ENCODE peak calls at places on chromosomes 4 and X, in five cellular contexts. One of them, this sample, is unnamed.

GRCh38 chr4:19850909-19851308 is 400.8 kb upstream of the SLIT2 start:
- DNase-seq in activated naive CD4-positive, alpha-beta T cell: no peak
- DNase-seq in ELR: peak
- DNase-seq in NCI-H1092 treated with DMSO at 0.1 percent for 48 hours: no peak
- DNase-seq in left cardiac atrium: no peak
- DNase-seq in this sample: no peak

GRCh38 chr4:94436512-94436911 is 15.2 kb upstream of the PDLIM5 start:
- DNase-seq in NCI-H1092 treated with DMSO at 0.1 percent for 48 hours: no peak
- DNase-seq in ELR: no peak
- DNase-seq in activated naive CD4-positive, alpha-beta T cell: no peak
- DNase-seq in left cardiac atrium: no peak
- DNase-seq in this sample: no peak

GRCh38 chrX:25002658-25003015 is 13.1 kb downstream of the ARX start:
- DNase-seq in left cardiac atrium: no peak
- DNase-seq in ELR: no peak
- DNase-seq in NCI-H1092 treated with DMSO at 0.1 percent for 48 hours: no peak
- DNase-seq in activated naive CD4-positive, alpha-beta T cell: no peak
- DNase-seq in this sample: no peak

GRCh38 chr4:27048350-27049100 is 187.9 kb downstream of the STIM2 start:
- DNase-seq in activated naive CD4-positive, alpha-beta T cell: no peak
- DNase-seq in left cardiac atrium: no peak
- DNase-seq in ELR: peak
- DNase-seq in NCI-H1092 treated with DMSO at 0.1 percent for 48 hours: peak
- DNase-seq in this sample: no peak

GRCh38 chr4:45550766-45551366 is 573.0 kb downstream of the GABRG1 start:
- DNase-seq in ELR: no peak
- DNase-seq in left cardiac atrium: no peak
- DNase-seq in NCI-H1092 treated with DMSO at 0.1 percent for 48 hours: no peak
- DNase-seq in activated naive CD4-positive, alpha-beta T cell: no peak
- DNase-seq in this sample: no peak

GRCh38 chr4:155705664-155706063 is 39.0 kb downstream of the GUCY1A1 start:
- DNase-seq in NCI-H1092 treated with DMSO at 0.1 percent for 48 hours: no peak
- DNase-seq in activated naive CD4-positive, alpha-beta T cell: no peak
- DNase-seq in ELR: no peak
- DNase-seq in left cardiac atrium: no peak
- DNase-seq in this sample: no peak

GRCh38 chr4:172786039-172786792 is 382.4 kb upstream of the GALNT7 start:
- DNase-seq in ELR: peak
- DNase-seq in activated naive CD4-positive, alpha-beta T cell: no peak
- DNase-seq in NCI-H1092 treated with DMSO at 0.1 percent for 48 hours: no peak
- DNase-seq in left cardiac atrium: no peak
- DNase-seq in this sample: no peak

GRCh38 chr4:14125375-14126129 is 498.0 kb upstream of the BOD1L1 start:
- DNase-seq in left cardiac atrium: no peak
- DNase-seq in ELR: no peak
- DNase-seq in NCI-H1092 treated with DMSO at 0.1 percent for 48 hours: no peak
- DNase-seq in activated naive CD4-positive, alpha-beta T cell: no peak
- DNase-seq in this sample: no peak

GRCh38 chr4:44070843-44071242 is 377.8 kb downstream of the KCTD8 start:
- DNase-seq in activated naive CD4-positive, alpha-beta T cell: no peak
- DNase-seq in left cardiac atrium: no peak
- DNase-seq in NCI-H1092 treated with DMSO at 0.1 percent for 48 hours: no peak
- DNase-seq in ELR: no peak
- DNase-seq in this sample: no peak

GRCh38 chrX:103674531-103675454 is 11.7 kb downstream of the MORF4L2 start:
- DNase-seq in ELR: peak
- DNase-seq in NCI-H1092 treated with DMSO at 0.1 percent for 48 hours: no peak
- DNase-seq in activated naive CD4-positive, alpha-beta T cell: no peak
- DNase-seq in left cardiac atrium: no peak
- DNase-seq in this sample: no peak

This sample was measured in heart right ventricle.